ENCODE peak calls at places on chromosomes 16 and 17, in six cellular contexts. X is stomach, L is esophagus muscularis mucosa, H is ovary, V is K562, J is A549. D is an unnamed sample.

GRCh38 chr17:410674-411401 is 58.2 kb upstream of the RPH3AL start:
- DNase-seq in V (peak; percentile 62), H (peak; percentile 31), L (no peak), X (no peak), J (no peak), D (no peak)

GRCh38 chr16:26070595-26071170 is 378.9 kb downstream of the HS3ST4 start:
- DNase-seq in L (no peak), J (no peak), H (no peak), V (no peak), X (no peak), D (no peak)

GRCh38 chr16:74936902-74937560 is 47.9 kb downstream of the WDR59 start:
- DNase-seq in H (no peak), X (no peak), J (no peak), L (no peak), V (no peak), D (no peak)

GRCh38 chr16:66519482-66519881 is 30.4 kb downstream of the TK2 start:
- DNase-seq in L (no peak), V (no peak), J (no peak), H (no peak), X (no peak), D (no peak)

GRCh38 chr17:2176484-2177175 is 121.7 kb downstream of the HIC1 start:
- DNase-seq in X (no peak), H (no peak), V (no peak), L (no peak), J (no peak), D (no peak)

GRCh38 chr17:80832266-80832676 is 159.4 kb upstream of the CHMP6 start:
- DNase-seq in L (no peak), J (peak; percentile 55), V (peak; percentile 50), X (no peak), H (peak; percentile 66), D (no peak)

GRCh38 chr17:82862758-82863645 is 23.2 kb upstream of the ZNF750 start:
- DNase-seq in H (no peak), V (peak; percentile 54), J (no peak), X (no peak), L (no peak), D (no peak)

GRCh38 chr17:68698761-68699160 is 97.6 kb upstream of the FAM20A start:
- DNase-seq in L (no peak), J (no peak), X (no peak), V (no peak), H (no peak), D (no peak)

GRCh38 chr16:177394-177822 is 928 bp downstream of the HBA1 start:
- DNase-seq in V (no peak), H (no peak), X (no peak), J (no peak), L (no peak), D (no peak)

GRCh38 chr17:17783121-17783824 is 53.5 kb downstream of the SREBF1 start:
- DNase-seq in H (peak; percentile 84), X (peak; percentile 88), V (peak; percentile 75), J (no peak), L (no peak), D (no peak)

DNA sequence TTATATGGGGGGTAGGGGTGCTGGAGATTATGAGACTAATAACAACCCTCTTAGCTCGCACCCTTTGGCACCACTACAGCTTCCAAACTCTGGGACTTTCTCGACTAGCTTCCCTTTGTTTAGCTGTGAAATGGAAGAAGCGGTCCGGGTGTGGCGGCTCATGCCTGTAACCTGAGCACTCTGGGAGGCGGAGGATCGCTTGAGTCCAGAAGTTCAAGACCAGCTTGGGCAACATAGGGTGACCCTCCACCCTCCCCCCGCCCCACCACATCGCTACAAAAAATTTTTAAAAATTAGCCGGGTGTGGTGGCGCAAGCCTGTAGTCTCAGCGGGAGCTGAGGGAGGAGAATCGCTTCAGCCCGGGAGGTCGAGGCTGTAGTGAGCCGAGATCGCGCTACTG is 807 bp upstream of the CDH3 start:
- DNase-seq in H (peak; percentile 66), X (no peak), J (no peak), L (no peak), V (no peak), D (no peak)
- TF ChIP-seq CTCF in H (no peak), X (no peak), J (no peak), L (no peak), V (no peak), D (no peak)

GRCh38 chr17:50051082-50051576 is 4.8 kb upstream of the ITGA3 start:
- DNase-seq in X (peak; percentile 62), V (peak; percentile 67), L (no peak), J (peak; percentile 96), H (peak; percentile 22), D (no peak)

GRCh38 chr17:50052241-50052788 is 3.6 kb upstream of the ITGA3 start:
- DNase-seq in V (no peak), X (peak; percentile 37), L (no peak), J (no peak), H (no peak), D (no peak)

GRCh38 chr17:50051606-50052005 is 4.3 kb upstream of the ITGA3 start:
- DNase-seq in X (no peak), L (no peak), V (no peak), H (no peak), J (no peak), D (no peak)

GRCh38 chr17:50053654-50053960 is 2.3 kb upstream of the ITGA3 start:
- DNase-seq in J (no peak), V (no peak), X (no peak), H (no peak), L (no peak), D (no peak)

DNA sequence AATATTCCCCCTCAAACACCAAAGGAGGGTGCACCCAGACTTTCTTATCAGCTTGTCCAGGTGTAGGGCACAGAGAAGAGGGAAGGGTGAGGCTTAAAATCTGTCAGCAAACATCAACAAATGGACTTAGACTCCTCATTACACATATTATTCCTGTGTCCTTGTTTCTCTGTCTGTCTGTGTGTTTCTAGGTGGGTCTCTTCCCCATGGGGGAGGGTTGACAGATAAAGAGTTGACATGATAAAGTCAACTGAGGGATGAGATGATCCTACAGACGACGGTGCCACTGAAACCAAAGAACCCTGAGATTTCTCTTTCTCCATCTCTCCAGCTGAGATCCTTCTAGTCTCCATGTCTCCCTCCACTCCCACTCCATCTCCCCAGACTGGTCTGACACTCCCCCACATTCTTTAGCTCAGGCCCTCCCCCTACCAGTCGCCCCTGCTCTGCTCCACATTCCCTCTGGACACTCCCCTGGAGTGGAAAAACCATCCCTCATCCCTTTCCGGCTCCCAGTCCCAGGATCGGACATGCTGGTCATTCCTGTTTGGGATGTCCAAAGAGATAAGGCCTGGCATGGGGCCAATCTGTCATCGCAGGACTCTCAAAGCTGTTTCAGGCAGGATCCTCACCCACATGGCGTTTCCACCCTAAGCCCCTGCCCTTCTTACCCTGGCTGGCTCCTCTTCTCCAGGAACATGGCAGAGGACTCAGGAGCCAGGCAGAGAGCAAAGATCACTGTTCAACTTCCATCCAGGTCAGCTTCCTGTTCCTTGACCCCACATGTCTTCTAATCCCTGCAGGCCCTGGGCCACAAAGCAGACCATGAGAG is 2.9 kb upstream of the ITGA3 start:
- DNase-seq in X (peak; percentile 43), H (peak; percentile 71), V (peak; percentile 24), J (no peak), L (no peak), D (no peak)
- TF ChIP-seq EP300 in X (no peak), H (no peak), V (no peak), J (no peak), L (no peak), D (no peak)

GRCh38 chr16:68434654-68435210 is 13.6 kb downstream of the SMPD3 start:
- DNase-seq in V (no peak), H (no peak), L (no peak), X (peak; percentile 54), J (no peak), D (no peak)
- H3K9me3 ChIP-seq in V (peaks cover 3% of the 10 kb centered on the region), H (no peaks in the 10 kb centered on the region), L (no peaks in the 10 kb centered on the region), X (no peaks in the 10 kb centered on the region), J (peaks cover 13% of the 10 kb centered on the region), D (no peaks in the 10 kb centered on the region)

DNA sequence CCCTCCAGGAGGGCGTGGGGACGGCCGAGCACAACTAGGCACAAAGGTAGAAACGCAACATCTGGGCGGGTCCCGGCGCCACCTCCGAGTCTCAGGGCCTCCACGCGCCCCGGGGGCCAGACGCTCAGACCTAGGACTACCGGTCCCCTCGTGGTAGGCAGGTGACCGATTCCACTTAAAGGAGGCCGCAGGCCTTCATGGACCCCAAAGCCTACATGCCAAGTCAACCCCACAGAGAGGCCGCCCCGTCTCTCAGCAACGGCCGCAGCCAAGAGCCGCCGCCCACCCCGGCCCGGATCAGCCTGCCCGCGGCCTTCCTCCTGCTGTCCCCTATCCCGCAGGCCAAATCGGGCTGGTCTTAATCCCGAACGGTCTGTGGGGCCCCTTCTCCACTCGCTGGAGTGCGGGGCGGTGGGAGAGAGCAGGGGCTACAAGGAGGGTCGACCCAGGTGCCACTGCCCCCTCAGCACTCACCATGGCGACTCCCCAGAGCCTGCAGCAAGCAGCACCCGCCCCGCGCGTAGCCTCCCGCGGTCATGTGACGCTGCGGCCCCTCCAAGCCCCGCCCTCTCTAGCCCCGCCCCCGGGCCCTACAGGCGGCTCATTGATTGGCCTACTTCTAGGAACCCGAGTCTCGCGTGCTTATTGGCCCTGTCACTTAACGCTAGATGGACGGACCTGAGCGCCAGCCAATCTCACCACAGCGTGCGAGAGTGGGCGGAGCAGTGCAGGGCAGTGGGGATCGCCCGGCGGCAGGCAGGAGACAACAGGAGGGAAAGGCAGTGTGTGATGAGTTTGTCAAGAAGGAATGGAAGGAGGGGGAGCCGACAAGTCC is at the start of gene VPS35:
- DNase-seq in X (peak; percentile 100), H (peak; percentile 100), V (peak; percentile 99), J (peak; percentile 93), L (peak; percentile 100), D (peak; percentile 100)
- TF ChIP-seq CTCF in X (no peak), H (no peak), V (no peak), J (no peak), L (no peak), D (peak; percentile 12)

GRCh38 chr16:53130193-53131049 is 75.6 kb downstream of the CHD9 start:
- DNase-seq in L (peak; percentile 99), V (peak; percentile 96), X (peak; percentile 97), H (peak; percentile 96), J (peak; percentile 96), D (peak; percentile 85)
- TF ChIP-seq EP300 in L (no peak), V (no peak), X (no peak), H (no peak), J (no peak), D (peak; percentile 73)

DNA sequence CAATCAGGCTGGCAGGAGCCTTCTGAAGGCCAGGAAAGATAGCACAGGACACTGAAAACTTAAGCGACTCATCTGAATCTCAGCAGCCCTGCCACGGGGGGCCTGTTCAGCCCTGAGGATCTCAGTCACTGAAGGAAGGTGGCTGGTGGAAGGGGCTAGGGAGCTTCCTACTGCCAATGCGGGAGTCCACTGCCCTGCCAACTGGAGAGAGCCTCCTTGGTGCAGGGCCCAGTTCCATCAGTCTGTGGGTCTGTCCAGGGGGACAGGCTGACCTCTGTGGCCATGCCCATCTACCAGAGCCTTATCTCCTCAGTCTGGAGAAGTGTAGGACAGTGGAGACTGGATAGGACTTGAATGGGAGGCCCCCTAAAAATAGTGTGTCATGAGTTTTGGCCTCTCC is 1851.6 kb downstream of the TP53TG3F start:
- DNase-seq in H (no peak), X (no peak), J (no peak), L (peak; percentile 39), V (no peak), D (no peak)
- H3K9me3 ChIP-seq in H (no peaks in the 10 kb centered on the region), X (no peaks in the 10 kb centered on the region), J (peaks cover 1% of the 10 kb centered on the region), L (no peaks in the 10 kb centered on the region), V (no peaks in the 10 kb centered on the region), D (no peaks in the 10 kb centered on the region)